ENCODE peak calls at places on chromosomes 4 and X, in four cellular contexts. Z is K562, K is GM12878, B is HepG2. H is an unnamed sample.

GRCh38 chr4:15691346-15692140 is 9.9 kb downstream of the FAM200B start:
- DNase-seq in Z (no peak), K (no peak), B (peak), H (no peak)

GRCh38 chrX:69024931-69025330 is 140.3 kb downstream of the PJA1 start:
- DNase-seq in Z (no peak), K (no peak), B (no peak), H (no peak)

GRCh38 chrX:18661273-18661672 is 10.6 kb downstream of the RS1 start:
- DNase-seq in Z (no peak), K (no peak), B (no peak), H (no peak)

GRCh38 chr4:153534792-153535629 is 68.9 kb downstream of the TMEM131L start:
- DNase-seq in Z (no peak), K (no peak), B (no peak), H (no peak)

GRCh38 chr4:83364312-83364711 is 29.7 kb upstream of the HPSE start:
- DNase-seq in Z (no peak), K (no peak), B (no peak), H (no peak)

GRCh38 chr4:177001271-177002175 is 208.8 kb upstream of the VEGFC start:
- DNase-seq in Z (no peak), K (no peak), B (no peak), H (no peak)

GRCh38 chrX:129755779-129756650 is 17.2 kb downstream of the XPNPEP2 start:
- DNase-seq in Z (peak), K (no peak), B (no peak), H (peak)

GRCh38 chrX:48910926-48911406 is 480 bp downstream of the SLC35A2 start:
- DNase-seq in Z (peak), K (no peak), B (no peak), H (no peak)

GRCh38 chr4:99052902-99053301 is 35.7 kb downstream of the ADH5 start:
- DNase-seq in Z (no peak), K (no peak), B (no peak), H (no peak)

GRCh38 chr4:5955856-5956255 is 62.4 kb downstream of the C4orf50 start:
- DNase-seq in Z (no peak), K (peak), B (no peak), H (no peak)

GRCh38 chr4:112266823-112267222 is 18.9 kb downstream of the TIFA start:
- DNase-seq in Z (peak), K (no peak), B (no peak), H (no peak)

GRCh38 chr4:24244663-24245519 is 339.5 kb downstream of the DHX15 start:
- DNase-seq in Z (no peak), K (no peak), B (no peak), H (no peak)

GRCh38 chrX:134377537-134377936 is 82.4 kb upstream of the HPRT1 start:
- DNase-seq in Z (no peak), K (no peak), B (peak), H (no peak)

GRCh38 chr4:80235451-80235850 is 31.0 kb upstream of the FGF5 start:
- DNase-seq in Z (no peak), K (no peak), B (no peak), H (no peak)

GRCh38 chrX:139213241-139213709 is 317.3 kb upstream of the F9 start:
- DNase-seq in Z (peak), K (no peak), B (peak), H (no peak)

GRCh38 chr4:14130551-14130950 is 503.0 kb upstream of the BOD1L1 start:
- DNase-seq in Z (no peak), K (no peak), B (no peak), H (no peak)

DNA sequence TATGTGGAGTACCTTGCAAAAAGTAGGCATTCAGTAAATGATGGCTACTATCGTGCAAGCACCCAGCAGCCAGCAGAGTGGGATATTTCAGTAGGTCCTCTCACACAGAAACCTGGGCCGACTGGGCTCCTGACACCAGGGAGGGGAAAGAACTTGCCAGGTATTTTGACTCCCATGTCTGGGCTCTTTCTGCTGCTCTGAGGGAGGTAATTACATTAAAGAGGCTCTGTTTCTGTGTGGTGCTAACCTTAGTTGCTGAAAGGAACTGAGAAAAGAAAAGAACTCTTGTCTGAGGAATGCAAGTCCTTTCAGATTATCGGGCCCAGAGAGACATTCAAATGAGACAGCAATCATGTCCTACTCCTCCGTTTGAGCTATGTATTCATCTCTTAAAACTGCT is 175.8 kb upstream of the MTMR8 start:
- DNase-seq in Z (no peak), K (no peak), B (no peak), H (no peak)
- TF ChIP-seq CREM in Z (no peak), K (no peak), B (no peak), H (no peak)

GRCh38 chrX:67714004-67714403 is 170.2 kb downstream of the AR start:
- DNase-seq in Z (no peak), K (no peak), B (no peak), H (no peak)
- TF ChIP-seq MAX in Z (no peak), K (no peak), B (no peak), H (no peak)

GRCh38 chr4:7235030-7235380 is 42.7 kb downstream of the SORCS2 start:
- DNase-seq in Z (no peak), K (no peak), B (no peak), H (no peak)
- TF ChIP-seq CREB1 in Z (no peak), K (no peak), B (no peak), H (no peak)

DNA sequence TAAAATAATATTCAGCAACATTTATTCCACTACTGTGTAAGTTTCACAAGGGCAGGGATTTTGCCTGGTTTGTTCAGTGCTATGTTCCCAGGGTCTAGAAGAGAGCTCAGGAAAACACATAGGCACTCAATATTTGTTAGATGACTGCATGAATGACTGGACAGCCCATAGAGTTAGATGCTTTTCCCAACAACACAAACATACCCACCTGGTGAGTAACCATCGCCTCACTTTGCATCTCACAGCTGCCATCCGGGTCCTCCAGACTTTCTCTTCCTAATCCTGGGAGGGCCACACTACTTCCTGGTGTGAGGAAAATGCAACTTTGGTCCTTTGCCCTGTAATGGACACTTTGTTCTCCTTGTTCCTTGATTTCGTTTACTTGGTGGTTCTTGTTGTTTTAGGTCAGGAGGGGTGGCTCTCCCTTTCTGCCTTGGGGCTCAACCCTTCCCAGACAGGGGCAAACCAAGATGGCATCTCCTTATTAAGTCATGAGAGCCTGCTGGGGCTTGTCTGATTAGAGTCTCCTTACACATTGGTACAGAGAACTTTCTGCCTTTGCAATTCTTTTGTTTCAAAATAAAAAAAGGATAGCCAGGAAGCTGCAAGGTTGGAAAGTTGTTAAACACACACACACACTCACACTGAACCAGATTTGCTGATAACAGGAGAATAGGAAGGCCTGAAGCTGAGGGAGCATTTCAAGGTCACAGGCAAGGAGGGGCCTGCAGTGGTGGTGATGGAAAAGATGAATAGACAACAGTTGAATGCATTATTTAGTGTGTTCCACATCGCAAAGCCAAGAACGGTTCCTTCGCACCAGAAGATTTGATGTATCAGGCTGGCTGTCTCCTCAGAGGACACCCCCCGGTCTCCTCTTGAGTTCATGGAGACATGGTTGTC is 190.6 kb downstream of the MID1IP1 start:
- DNase-seq in Z (no peak), K (no peak), B (no peak), H (no peak)
- TF ChIP-seq CREM in Z (no peak), K (no peak), B (no peak), H (no peak)